ENCODE peak calls at places on chromosomes 2 and 18, in ten cellular contexts. One of them, this sample, is unnamed.

GRCh38 chr2:150271952-150272351 is 215.5 kb downstream of the RND3 start:
- DNase-seq in CD4-positive, alpha-beta T cell: no peak
- DNase-seq in IMR-90: peak; percentile 93
- DNase-seq in mucosa of descending colon: no peak
- DNase-seq in astrocyte: peak; percentile 85
- DNase-seq in effector memory CD4-positive, alpha-beta T cell: no peak
- DNase-seq in HCT116: no peak
- DNase-seq in BE2C: no peak
- DNase-seq in neural progenitor cell: no peak
- DNase-seq in stomach: no peak
- DNase-seq in this sample: no peak

GRCh38 chr2:76958749-76959148 is 563.4 kb downstream of the LRRTM4 start:
- DNase-seq in CD4-positive, alpha-beta T cell: no peak
- DNase-seq in IMR-90: no peak
- DNase-seq in mucosa of descending colon: no peak
- DNase-seq in astrocyte: no peak
- DNase-seq in effector memory CD4-positive, alpha-beta T cell: no peak
- DNase-seq in HCT116: no peak
- DNase-seq in BE2C: no peak
- DNase-seq in neural progenitor cell: peak; percentile 84
- DNase-seq in stomach: no peak
- DNase-seq in this sample: no peak

GRCh38 chr2:109135572-109136185 is 6.7 kb downstream of the SH3RF3 start:
- DNase-seq in CD4-positive, alpha-beta T cell: no peak
- DNase-seq in IMR-90: no peak
- DNase-seq in mucosa of descending colon: no peak
- DNase-seq in astrocyte: peak; percentile 20
- DNase-seq in effector memory CD4-positive, alpha-beta T cell: no peak
- DNase-seq in HCT116: no peak
- DNase-seq in BE2C: no peak
- DNase-seq in neural progenitor cell: peak; percentile 90
- DNase-seq in stomach: no peak
- DNase-seq in this sample: no peak

GRCh38 chr2:16104345-16105177 is 164.2 kb downstream of the MYCN start:
- DNase-seq in CD4-positive, alpha-beta T cell: no peak
- DNase-seq in IMR-90: no peak
- DNase-seq in mucosa of descending colon: no peak
- DNase-seq in astrocyte: no peak
- DNase-seq in effector memory CD4-positive, alpha-beta T cell: no peak
- DNase-seq in HCT116: no peak
- DNase-seq in BE2C: peak; percentile 84
- DNase-seq in neural progenitor cell: peak; percentile 45
- DNase-seq in stomach: no peak
- DNase-seq in this sample: no peak

GRCh38 chr18:463442-464310 is 36.8 kb downstream of the COLEC12 start:
- DNase-seq in CD4-positive, alpha-beta T cell: no peak
- DNase-seq in IMR-90: peak; percentile 41
- DNase-seq in mucosa of descending colon: no peak
- DNase-seq in astrocyte: no peak
- DNase-seq in effector memory CD4-positive, alpha-beta T cell: no peak
- DNase-seq in HCT116: no peak
- DNase-seq in BE2C: no peak
- DNase-seq in neural progenitor cell: peak; percentile 39
- DNase-seq in stomach: no peak
- DNase-seq in this sample: no peak

GRCh38 chr18:40878371-40878770 is 1076.7 kb upstream of the PIK3C3 start:
- DNase-seq in CD4-positive, alpha-beta T cell: no peak
- DNase-seq in IMR-90: no peak
- DNase-seq in mucosa of descending colon: no peak
- DNase-seq in astrocyte: no peak
- DNase-seq in effector memory CD4-positive, alpha-beta T cell: no peak
- DNase-seq in HCT116: no peak
- DNase-seq in BE2C: no peak
- DNase-seq in neural progenitor cell: no peak
- DNase-seq in stomach: no peak
- DNase-seq in this sample: no peak

GRCh38 chr18:69102959-69103358 is 297.7 kb upstream of the DOK6 start:
- DNase-seq in CD4-positive, alpha-beta T cell: no peak
- DNase-seq in IMR-90: peak; percentile 13
- DNase-seq in mucosa of descending colon: no peak
- DNase-seq in astrocyte: peak; percentile 3
- DNase-seq in effector memory CD4-positive, alpha-beta T cell: no peak
- DNase-seq in HCT116: peak; percentile 3
- DNase-seq in BE2C: no peak
- DNase-seq in neural progenitor cell: no peak
- DNase-seq in stomach: no peak
- DNase-seq in this sample: no peak

GRCh38 chr2:132424526-132425121 is 8.0 kb downstream of the GPR39 start:
- DNase-seq in CD4-positive, alpha-beta T cell: no peak
- DNase-seq in IMR-90: peak; percentile 72
- DNase-seq in mucosa of descending colon: no peak
- DNase-seq in astrocyte: peak; percentile 58
- DNase-seq in effector memory CD4-positive, alpha-beta T cell: no peak
- DNase-seq in HCT116: no peak
- DNase-seq in BE2C: no peak
- DNase-seq in neural progenitor cell: no peak
- DNase-seq in stomach: no peak
- DNase-seq in this sample: no peak

GRCh38 chr2:17813742-17814458 is 2.4 kb upstream of the MSGN1 start:
- DNase-seq in CD4-positive, alpha-beta T cell: no peak
- DNase-seq in IMR-90: no peak
- DNase-seq in mucosa of descending colon: no peak
- DNase-seq in astrocyte: no peak
- DNase-seq in effector memory CD4-positive, alpha-beta T cell: no peak
- DNase-seq in HCT116: no peak
- DNase-seq in BE2C: peak; percentile 86
- DNase-seq in neural progenitor cell: no peak
- DNase-seq in stomach: no peak
- DNase-seq in this sample: no peak

GRCh38 chr18:4004176-4004829 is 450.8 kb downstream of the DLGAP1 start:
- DNase-seq in CD4-positive, alpha-beta T cell: no peak
- DNase-seq in IMR-90: peak; percentile 51
- DNase-seq in mucosa of descending colon: no peak
- DNase-seq in astrocyte: peak; percentile 47
- DNase-seq in effector memory CD4-positive, alpha-beta T cell: no peak
- DNase-seq in HCT116: peak; percentile 16
- DNase-seq in BE2C: no peak
- DNase-seq in neural progenitor cell: no peak
- DNase-seq in stomach: no peak
- DNase-seq in this sample: no peak

GRCh38 chr18:7133181-7133580 is 15.6 kb upstream of the LAMA1 start:
- DNase-seq in CD4-positive, alpha-beta T cell: no peak
- DNase-seq in IMR-90: peak; percentile 61
- DNase-seq in mucosa of descending colon: no peak
- DNase-seq in astrocyte: peak; percentile 27
- DNase-seq in effector memory CD4-positive, alpha-beta T cell: no peak
- DNase-seq in HCT116: no peak
- DNase-seq in BE2C: no peak
- DNase-seq in neural progenitor cell: no peak
- DNase-seq in stomach: no peak
- DNase-seq in this sample: no peak

GRCh38 chr18:22523481-22523880 is 105.8 kb upstream of the CTAGE1 start:
- DNase-seq in CD4-positive, alpha-beta T cell: no peak
- DNase-seq in IMR-90: no peak
- DNase-seq in mucosa of descending colon: no peak
- DNase-seq in astrocyte: no peak
- DNase-seq in effector memory CD4-positive, alpha-beta T cell: no peak
- DNase-seq in HCT116: no peak
- DNase-seq in BE2C: no peak
- DNase-seq in neural progenitor cell: no peak
- DNase-seq in stomach: no peak
- DNase-seq in this sample: no peak

GRCh38 chr2:95018301-95018700 is 7.2 kb upstream of the MAL start:
- DNase-seq in CD4-positive, alpha-beta T cell: no peak
- DNase-seq in IMR-90: no peak
- DNase-seq in mucosa of descending colon: peak; percentile 16
- DNase-seq in astrocyte: no peak
- DNase-seq in effector memory CD4-positive, alpha-beta T cell: no peak
- DNase-seq in HCT116: no peak
- DNase-seq in BE2C: no peak
- DNase-seq in neural progenitor cell: no peak
- DNase-seq in stomach: no peak
- DNase-seq in this sample: no peak

GRCh38 chr2:95017836-95018235 is 7.7 kb upstream of the MAL start:
- DNase-seq in CD4-positive, alpha-beta T cell: no peak
- DNase-seq in IMR-90: no peak
- DNase-seq in mucosa of descending colon: peak; percentile 18
- DNase-seq in astrocyte: no peak
- DNase-seq in effector memory CD4-positive, alpha-beta T cell: no peak
- DNase-seq in HCT116: no peak
- DNase-seq in BE2C: no peak
- DNase-seq in neural progenitor cell: no peak
- DNase-seq in stomach: no peak
- DNase-seq in this sample: no peak

GRCh38 chr2:95018861-95019550 is 6.5 kb upstream of the MAL start:
- DNase-seq in CD4-positive, alpha-beta T cell: no peak
- DNase-seq in IMR-90: no peak
- DNase-seq in mucosa of descending colon: peak; percentile 33
- DNase-seq in astrocyte: no peak
- DNase-seq in effector memory CD4-positive, alpha-beta T cell: no peak
- DNase-seq in HCT116: no peak
- DNase-seq in BE2C: no peak
- DNase-seq in neural progenitor cell: no peak
- DNase-seq in stomach: no peak
- DNase-seq in this sample: no peak

GRCh38 chr2:95016616-95017307 is 8.7 kb upstream of the MAL start:
- DNase-seq in CD4-positive, alpha-beta T cell: no peak
- DNase-seq in IMR-90: no peak
- DNase-seq in mucosa of descending colon: peak; percentile 23
- DNase-seq in astrocyte: no peak
- DNase-seq in effector memory CD4-positive, alpha-beta T cell: no peak
- DNase-seq in HCT116: no peak
- DNase-seq in BE2C: no peak
- DNase-seq in neural progenitor cell: no peak
- DNase-seq in stomach: no peak
- DNase-seq in this sample: no peak

DNA sequence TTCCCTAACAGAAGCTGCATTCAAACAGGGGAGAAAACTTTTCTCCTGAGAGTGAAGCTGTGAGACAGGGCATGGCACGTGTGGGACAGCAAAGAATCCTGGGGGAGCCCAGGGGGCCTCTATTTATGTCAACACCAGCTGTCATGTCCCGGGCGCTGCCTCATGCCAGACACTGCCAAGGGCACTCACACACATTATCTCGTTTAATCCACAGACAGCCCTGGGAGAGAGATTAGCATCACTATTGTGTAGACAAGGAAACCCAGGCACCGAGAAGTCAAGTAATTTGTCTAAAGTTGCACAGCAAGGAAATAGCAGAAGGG is 8.2 kb upstream of the MAL start:
- DNase-seq in CD4-positive, alpha-beta T cell: no peak
- DNase-seq in IMR-90: no peak
- DNase-seq in mucosa of descending colon: peak; percentile 4
- DNase-seq in astrocyte: no peak
- DNase-seq in effector memory CD4-positive, alpha-beta T cell: no peak
- DNase-seq in HCT116: no peak
- DNase-seq in BE2C: no peak
- DNase-seq in neural progenitor cell: no peak
- DNase-seq in stomach: no peak
- DNase-seq in this sample: no peak
- H3K9me3 ChIP-seq in CD4-positive, alpha-beta T cell: no peaks in the 10 kb centered on the region
- H3K9me3 ChIP-seq in IMR-90: no peaks in the 10 kb centered on the region
- H3K9me3 ChIP-seq in mucosa of descending colon: no peaks in the 10 kb centered on the region
- H3K9me3 ChIP-seq in astrocyte: no peaks in the 10 kb centered on the region
- H3K9me3 ChIP-seq in effector memory CD4-positive, alpha-beta T cell: no peaks in the 10 kb centered on the region
- H3K9me3 ChIP-seq in HCT116: no peaks in the 10 kb centered on the region
- H3K9me3 ChIP-seq in BE2C: no peaks in the 10 kb centered on the region
- H3K9me3 ChIP-seq in neural progenitor cell: no peaks in the 10 kb centered on the region
- H3K9me3 ChIP-seq in stomach: no peaks in the 10 kb centered on the region
- H3K9me3 ChIP-seq in this sample: no peaks in the 10 kb centered on the region

GRCh38 chr18:9998330-9998729 is 84.5 kb downstream of the VAPA start:
- DNase-seq in CD4-positive, alpha-beta T cell: no peak
- DNase-seq in IMR-90: no peak
- DNase-seq in mucosa of descending colon: no peak
- DNase-seq in astrocyte: no peak
- DNase-seq in effector memory CD4-positive, alpha-beta T cell: no peak
- DNase-seq in HCT116: no peak
- DNase-seq in BE2C: no peak
- DNase-seq in neural progenitor cell: no peak
- DNase-seq in stomach: no peak
- DNase-seq in this sample: no peak
- H3K9me3 ChIP-seq in CD4-positive, alpha-beta T cell: peaks cover 20% of the 10 kb centered on the region
- H3K9me3 ChIP-seq in IMR-90: peaks cover 2% of the 10 kb centered on the region
- H3K9me3 ChIP-seq in mucosa of descending colon: peaks cover 17% of the 10 kb centered on the region
- H3K9me3 ChIP-seq in astrocyte: no peaks in the 10 kb centered on the region
- H3K9me3 ChIP-seq in effector memory CD4-positive, alpha-beta T cell: peaks cover 9% of the 10 kb centered on the region
- H3K9me3 ChIP-seq in HCT116: no peaks in the 10 kb centered on the region
- H3K9me3 ChIP-seq in BE2C: no peaks in the 10 kb centered on the region
- H3K9me3 ChIP-seq in neural progenitor cell: no peaks in the 10 kb centered on the region
- H3K9me3 ChIP-seq in stomach: peaks cover 24% of the 10 kb centered on the region
- H3K9me3 ChIP-seq in this sample: no peaks in the 10 kb centered on the region

GRCh38 chr18:35296079-35296478 is 6.0 kb upstream of the ZSCAN30 start:
- DNase-seq in CD4-positive, alpha-beta T cell: no peak
- DNase-seq in IMR-90: no peak
- DNase-seq in mucosa of descending colon: no peak
- DNase-seq in astrocyte: no peak
- DNase-seq in effector memory CD4-positive, alpha-beta T cell: no peak
- DNase-seq in HCT116: no peak
- DNase-seq in BE2C: no peak
- DNase-seq in neural progenitor cell: no peak
- DNase-seq in stomach: no peak
- DNase-seq in this sample: no peak
- H3K9me3 ChIP-seq in CD4-positive, alpha-beta T cell: peaks cover 17% of the 10 kb centered on the region
- H3K9me3 ChIP-seq in IMR-90: peaks cover 23% of the 10 kb centered on the region
- H3K9me3 ChIP-seq in mucosa of descending colon: peaks cover 13% of the 10 kb centered on the region
- H3K9me3 ChIP-seq in astrocyte: peaks cover 13% of the 10 kb centered on the region
- H3K9me3 ChIP-seq in effector memory CD4-positive, alpha-beta T cell: peaks cover 3% of the 10 kb centered on the region
- H3K9me3 ChIP-seq in HCT116: no peaks in the 10 kb centered on the region
- H3K9me3 ChIP-seq in BE2C: no peaks in the 10 kb centered on the region
- H3K9me3 ChIP-seq in neural progenitor cell: no peaks in the 10 kb centered on the region
- H3K9me3 ChIP-seq in stomach: peaks cover 30% of the 10 kb centered on the region
- H3K9me3 ChIP-seq in this sample: no peaks in the 10 kb centered on the region

DNA sequence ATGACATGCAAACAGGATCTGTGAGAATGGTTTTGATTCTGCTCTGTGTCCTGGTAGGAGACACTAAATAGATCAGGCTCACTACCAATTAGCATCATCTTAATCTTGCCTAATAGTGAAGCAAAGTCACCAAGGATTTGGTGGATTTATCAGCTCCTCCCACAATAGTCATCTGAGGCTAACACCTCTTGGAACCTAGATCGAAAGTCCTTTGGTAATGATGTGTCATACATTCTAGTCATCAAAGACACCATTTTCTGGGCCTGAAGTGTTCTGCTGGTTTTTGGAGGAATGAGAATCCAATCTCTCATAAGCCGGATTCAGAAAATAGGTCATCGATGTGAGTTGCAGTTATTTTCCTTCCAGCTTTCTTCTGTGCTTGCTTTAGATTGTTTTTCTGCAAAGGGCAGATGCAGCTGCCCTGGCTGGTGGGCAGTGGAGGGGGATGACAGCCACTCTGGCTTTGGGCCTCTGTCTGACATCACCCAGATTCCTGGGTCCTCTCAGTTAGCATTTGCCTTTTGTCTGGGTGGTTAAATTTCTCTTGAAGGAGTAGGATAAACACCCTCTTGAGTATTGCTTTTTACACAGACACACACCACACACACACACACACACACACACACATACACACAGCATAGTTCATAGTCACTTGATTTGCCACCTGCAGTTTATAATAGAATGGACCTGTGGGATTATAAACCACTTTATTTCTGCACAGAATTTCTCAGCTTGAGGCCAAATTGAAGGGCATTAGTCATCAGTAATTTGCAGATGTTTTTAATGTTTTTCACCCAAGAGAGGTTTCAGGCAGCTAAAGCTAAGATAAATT is at the start of gene MYO3B:
- DNase-seq in CD4-positive, alpha-beta T cell: no peak
- DNase-seq in IMR-90: peak; percentile 52
- DNase-seq in mucosa of descending colon: no peak
- DNase-seq in astrocyte: peak; percentile 79
- DNase-seq in effector memory CD4-positive, alpha-beta T cell: no peak
- DNase-seq in HCT116: no peak
- DNase-seq in BE2C: no peak
- DNase-seq in neural progenitor cell: no peak
- DNase-seq in stomach: no peak
- DNase-seq in this sample: no peak
- H3K9me3 ChIP-seq in CD4-positive, alpha-beta T cell: no peaks in the 10 kb centered on the region
- H3K9me3 ChIP-seq in IMR-90: no peaks in the 10 kb centered on the region
- H3K9me3 ChIP-seq in mucosa of descending colon: no peaks in the 10 kb centered on the region
- H3K9me3 ChIP-seq in astrocyte: no peaks in the 10 kb centered on the region
- H3K9me3 ChIP-seq in effector memory CD4-positive, alpha-beta T cell: no peaks in the 10 kb centered on the region
- H3K9me3 ChIP-seq in HCT116: no peaks in the 10 kb centered on the region
- H3K9me3 ChIP-seq in BE2C: no peaks in the 10 kb centered on the region
- H3K9me3 ChIP-seq in neural progenitor cell: no peaks in the 10 kb centered on the region
- H3K9me3 ChIP-seq in stomach: no peaks in the 10 kb centered on the region
- H3K9me3 ChIP-seq in this sample: no peaks in the 10 kb centered on the region

This sample was measured in T-helper 17 cell.